ENCODE peak calls at places on chromosome 20, in nine cellular contexts. One of them, this sample, is unnamed.

GRCh38 chr20:63652192-63652980 is 838 bp downstream of the STMN3 start:
- DNase-seq in H9: peak
- DNase-seq in CD4-positive, alpha-beta T cell: no peak
- DNase-seq in endothelial cell: no peak
- DNase-seq in Calu3: no peak
- DNase-seq in CD8-positive, alpha-beta T cell: no peak
- DNase-seq in GM20000: no peak
- DNase-seq in psoas muscle: peak
- DNase-seq in cardiac muscle cell: peak
- DNase-seq in this sample: peak

GRCh38 chr20:40293740-40294139 is 395.3 kb downstream of the MAFB start:
- DNase-seq in H9: no peak
- DNase-seq in CD4-positive, alpha-beta T cell: no peak
- DNase-seq in endothelial cell: no peak
- DNase-seq in Calu3: no peak
- DNase-seq in CD8-positive, alpha-beta T cell: no peak
- DNase-seq in GM20000: no peak
- DNase-seq in psoas muscle: no peak
- DNase-seq in cardiac muscle cell: no peak
- DNase-seq in this sample: no peak

GRCh38 chr20:50813801-50814200 is 18.9 kb downstream of the BCAS4 start:
- DNase-seq in H9: no peak
- DNase-seq in CD4-positive, alpha-beta T cell: no peak
- DNase-seq in endothelial cell: no peak
- DNase-seq in Calu3: no peak
- DNase-seq in CD8-positive, alpha-beta T cell: no peak
- DNase-seq in GM20000: no peak
- DNase-seq in psoas muscle: no peak
- DNase-seq in cardiac muscle cell: no peak
- DNase-seq in this sample: no peak

GRCh38 chr20:61807426-61808160 is 258.1 kb downstream of the TAF4 start:
- DNase-seq in H9: no peak
- DNase-seq in CD4-positive, alpha-beta T cell: no peak
- DNase-seq in endothelial cell: no peak
- DNase-seq in Calu3: no peak
- DNase-seq in CD8-positive, alpha-beta T cell: no peak
- DNase-seq in GM20000: no peak
- DNase-seq in psoas muscle: peak
- DNase-seq in cardiac muscle cell: no peak
- DNase-seq in this sample: peak

GRCh38 chr20:21090112-21090737 is 15.9 kb downstream of the LINC00237 start:
- DNase-seq in H9: no peak
- DNase-seq in CD4-positive, alpha-beta T cell: no peak
- DNase-seq in endothelial cell: no peak
- DNase-seq in Calu3: no peak
- DNase-seq in CD8-positive, alpha-beta T cell: no peak
- DNase-seq in GM20000: no peak
- DNase-seq in psoas muscle: no peak
- DNase-seq in cardiac muscle cell: no peak
- DNase-seq in this sample: no peak

GRCh38 chr20:51756653-51757052 is 11.5 kb downstream of the ATP9A start:
- DNase-seq in H9: no peak
- DNase-seq in CD4-positive, alpha-beta T cell: no peak
- DNase-seq in endothelial cell: no peak
- DNase-seq in Calu3: no peak
- DNase-seq in CD8-positive, alpha-beta T cell: no peak
- DNase-seq in GM20000: no peak
- DNase-seq in psoas muscle: no peak
- DNase-seq in cardiac muscle cell: no peak
- DNase-seq in this sample: no peak

GRCh38 chr20:45368221-45368980 is 5.4 kb downstream of the SYS1 start:
- DNase-seq in H9: peak
- DNase-seq in CD4-positive, alpha-beta T cell: no peak
- DNase-seq in endothelial cell: no peak
- DNase-seq in Calu3: no peak
- DNase-seq in CD8-positive, alpha-beta T cell: peak
- DNase-seq in GM20000: peak
- DNase-seq in psoas muscle: no peak
- DNase-seq in cardiac muscle cell: no peak
- DNase-seq in this sample: no peak

GRCh38 chr20:56957737-56958553 is 308.5 kb downstream of the BMP7 start:
- DNase-seq in H9: no peak
- DNase-seq in CD4-positive, alpha-beta T cell: no peak
- DNase-seq in endothelial cell: peak
- DNase-seq in Calu3: no peak
- DNase-seq in CD8-positive, alpha-beta T cell: no peak
- DNase-seq in GM20000: no peak
- DNase-seq in psoas muscle: no peak
- DNase-seq in cardiac muscle cell: peak
- DNase-seq in this sample: peak

GRCh38 chr20:51092238-51092822 is 69.4 kb upstream of the KCNG1 start:
- DNase-seq in H9: no peak
- DNase-seq in CD4-positive, alpha-beta T cell: no peak
- DNase-seq in endothelial cell: no peak
- DNase-seq in Calu3: no peak
- DNase-seq in CD8-positive, alpha-beta T cell: no peak
- DNase-seq in GM20000: no peak
- DNase-seq in psoas muscle: no peak
- DNase-seq in cardiac muscle cell: no peak
- DNase-seq in this sample: no peak

GRCh38 chr20:62322428-62323073 is 19.8 kb downstream of the ADRM1 start:
- DNase-seq in H9: no peak
- DNase-seq in CD4-positive, alpha-beta T cell: no peak
- DNase-seq in endothelial cell: no peak
- DNase-seq in Calu3: no peak
- DNase-seq in CD8-positive, alpha-beta T cell: no peak
- DNase-seq in GM20000: no peak
- DNase-seq in psoas muscle: no peak
- DNase-seq in cardiac muscle cell: no peak
- DNase-seq in this sample: no peak

GRCh38 chr20:22974354-22974753 is 60.8 kb upstream of the SSTR4 start:
- DNase-seq in H9: peak
- DNase-seq in CD4-positive, alpha-beta T cell: no peak
- DNase-seq in endothelial cell: peak
- DNase-seq in Calu3: peak
- DNase-seq in CD8-positive, alpha-beta T cell: no peak
- DNase-seq in GM20000: peak
- DNase-seq in psoas muscle: no peak
- DNase-seq in cardiac muscle cell: peak
- DNase-seq in this sample: no peak
- TF ChIP-seq CTCF in H9: peak
- TF ChIP-seq CTCF in CD4-positive, alpha-beta T cell: no peak
- TF ChIP-seq CTCF in endothelial cell: peak
- TF ChIP-seq CTCF in Calu3: peak
- TF ChIP-seq CTCF in CD8-positive, alpha-beta T cell: no peak
- TF ChIP-seq CTCF in GM20000: peak
- TF ChIP-seq CTCF in psoas muscle: no peak
- TF ChIP-seq CTCF in cardiac muscle cell: peak
- TF ChIP-seq CTCF in this sample: no peak

GRCh38 chr20:53034899-53035298 is 62.7 kb downstream of the TSHZ2 start:
- DNase-seq in H9: no peak
- DNase-seq in CD4-positive, alpha-beta T cell: no peak
- DNase-seq in endothelial cell: no peak
- DNase-seq in Calu3: no peak
- DNase-seq in CD8-positive, alpha-beta T cell: no peak
- DNase-seq in GM20000: no peak
- DNase-seq in psoas muscle: no peak
- DNase-seq in cardiac muscle cell: peak
- DNase-seq in this sample: no peak

GRCh38 chr20:53032021-53033001 is 60.2 kb downstream of the TSHZ2 start:
- DNase-seq in H9: no peak
- DNase-seq in CD4-positive, alpha-beta T cell: no peak
- DNase-seq in endothelial cell: no peak
- DNase-seq in Calu3: no peak
- DNase-seq in CD8-positive, alpha-beta T cell: no peak
- DNase-seq in GM20000: no peak
- DNase-seq in psoas muscle: no peak
- DNase-seq in cardiac muscle cell: no peak
- DNase-seq in this sample: no peak

GRCh38 chr20:53033176-53033575 is 61.0 kb downstream of the TSHZ2 start:
- DNase-seq in H9: no peak
- DNase-seq in CD4-positive, alpha-beta T cell: no peak
- DNase-seq in endothelial cell: no peak
- DNase-seq in Calu3: no peak
- DNase-seq in CD8-positive, alpha-beta T cell: no peak
- DNase-seq in GM20000: no peak
- DNase-seq in psoas muscle: no peak
- DNase-seq in cardiac muscle cell: no peak
- DNase-seq in this sample: no peak

GRCh38 chr20:53028337-53029007 is 56.3 kb downstream of the TSHZ2 start:
- DNase-seq in H9: no peak
- DNase-seq in CD4-positive, alpha-beta T cell: no peak
- DNase-seq in endothelial cell: no peak
- DNase-seq in Calu3: no peak
- DNase-seq in CD8-positive, alpha-beta T cell: no peak
- DNase-seq in GM20000: no peak
- DNase-seq in psoas muscle: no peak
- DNase-seq in cardiac muscle cell: no peak
- DNase-seq in this sample: no peak

DNA sequence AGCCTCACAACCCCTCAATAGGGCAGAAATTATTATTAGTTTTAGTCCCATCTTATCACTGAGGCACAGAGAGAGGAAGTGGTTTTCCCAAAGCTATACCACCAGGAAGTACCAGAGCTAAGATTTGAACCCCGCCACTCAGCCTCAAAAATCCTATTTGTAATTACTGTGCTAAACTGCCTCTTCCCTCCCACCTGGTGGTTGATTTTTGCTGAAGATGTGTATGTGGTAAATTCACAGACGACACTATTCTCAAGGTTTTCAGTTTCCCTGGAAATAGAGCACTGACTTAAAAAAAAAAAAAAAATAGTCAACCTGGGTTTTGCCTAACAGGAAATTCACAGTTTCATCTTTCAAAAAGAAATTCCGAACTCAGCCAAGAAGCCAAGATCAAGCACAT is 57.9 kb downstream of the TSHZ2 start:
- DNase-seq in H9: no peak
- DNase-seq in CD4-positive, alpha-beta T cell: no peak
- DNase-seq in endothelial cell: no peak
- DNase-seq in Calu3: no peak
- DNase-seq in CD8-positive, alpha-beta T cell: no peak
- DNase-seq in GM20000: no peak
- DNase-seq in psoas muscle: no peak
- DNase-seq in cardiac muscle cell: no peak
- DNase-seq in this sample: no peak
- TF ChIP-seq CTCF in H9: no peak
- TF ChIP-seq CTCF in CD4-positive, alpha-beta T cell: peak
- TF ChIP-seq CTCF in endothelial cell: no peak
- TF ChIP-seq CTCF in Calu3: no peak
- TF ChIP-seq CTCF in CD8-positive, alpha-beta T cell: no peak
- TF ChIP-seq CTCF in GM20000: no peak
- TF ChIP-seq CTCF in psoas muscle: no peak
- TF ChIP-seq CTCF in cardiac muscle cell: no peak
- TF ChIP-seq CTCF in this sample: no peak

GRCh38 chr20:5808901-5809300 is 58.7 kb downstream of the SHLD1 start:
- DNase-seq in H9: no peak
- DNase-seq in CD4-positive, alpha-beta T cell: no peak
- DNase-seq in endothelial cell: no peak
- DNase-seq in Calu3: no peak
- DNase-seq in CD8-positive, alpha-beta T cell: no peak
- DNase-seq in GM20000: no peak
- DNase-seq in psoas muscle: no peak
- DNase-seq in cardiac muscle cell: no peak
- DNase-seq in this sample: no peak

GRCh38 chr20:5807431-5807830 is 57.2 kb downstream of the SHLD1 start:
- DNase-seq in H9: no peak
- DNase-seq in CD4-positive, alpha-beta T cell: no peak
- DNase-seq in endothelial cell: no peak
- DNase-seq in Calu3: no peak
- DNase-seq in CD8-positive, alpha-beta T cell: no peak
- DNase-seq in GM20000: no peak
- DNase-seq in psoas muscle: no peak
- DNase-seq in cardiac muscle cell: no peak
- DNase-seq in this sample: no peak

GRCh38 chr20:5811746-5812145 is 61.5 kb downstream of the SHLD1 start:
- DNase-seq in H9: no peak
- DNase-seq in CD4-positive, alpha-beta T cell: no peak
- DNase-seq in endothelial cell: no peak
- DNase-seq in Calu3: no peak
- DNase-seq in CD8-positive, alpha-beta T cell: no peak
- DNase-seq in GM20000: no peak
- DNase-seq in psoas muscle: no peak
- DNase-seq in cardiac muscle cell: no peak
- DNase-seq in this sample: no peak

GRCh38 chr20:5809495-5809894 is 59.3 kb downstream of the SHLD1 start:
- DNase-seq in H9: no peak
- DNase-seq in CD4-positive, alpha-beta T cell: no peak
- DNase-seq in endothelial cell: no peak
- DNase-seq in Calu3: no peak
- DNase-seq in CD8-positive, alpha-beta T cell: no peak
- DNase-seq in GM20000: no peak
- DNase-seq in psoas muscle: no peak
- DNase-seq in cardiac muscle cell: no peak
- DNase-seq in this sample: no peak

GRCh38 chr20:5806457-5807263 is 56.5 kb downstream of the SHLD1 start:
- DNase-seq in H9: no peak
- DNase-seq in CD4-positive, alpha-beta T cell: no peak
- DNase-seq in endothelial cell: no peak
- DNase-seq in Calu3: no peak
- DNase-seq in CD8-positive, alpha-beta T cell: no peak
- DNase-seq in GM20000: no peak
- DNase-seq in psoas muscle: no peak
- DNase-seq in cardiac muscle cell: no peak
- DNase-seq in this sample: no peak
- TF ChIP-seq CTCF in H9: peak
- TF ChIP-seq CTCF in CD4-positive, alpha-beta T cell: no peak
- TF ChIP-seq CTCF in endothelial cell: no peak
- TF ChIP-seq CTCF in Calu3: no peak
- TF ChIP-seq CTCF in CD8-positive, alpha-beta T cell: no peak
- TF ChIP-seq CTCF in GM20000: no peak
- TF ChIP-seq CTCF in psoas muscle: no peak
- TF ChIP-seq CTCF in cardiac muscle cell: peak
- TF ChIP-seq CTCF in this sample: no peak

GRCh38 chr20:19212524-19213502 is at the start of gene SLC24A3:
- DNase-seq in H9: peak
- DNase-seq in CD4-positive, alpha-beta T cell: no peak
- DNase-seq in endothelial cell: peak
- DNase-seq in Calu3: peak
- DNase-seq in CD8-positive, alpha-beta T cell: no peak
- DNase-seq in GM20000: peak
- DNase-seq in psoas muscle: peak
- DNase-seq in cardiac muscle cell: peak
- DNase-seq in this sample: peak
- TF ChIP-seq CTCF in H9: peak
- TF ChIP-seq CTCF in CD4-positive, alpha-beta T cell: no peak
- TF ChIP-seq CTCF in endothelial cell: peak
- TF ChIP-seq CTCF in Calu3: no peak
- TF ChIP-seq CTCF in CD8-positive, alpha-beta T cell: no peak
- TF ChIP-seq CTCF in GM20000: peak
- TF ChIP-seq CTCF in psoas muscle: peak
- TF ChIP-seq CTCF in cardiac muscle cell: peak
- TF ChIP-seq CTCF in this sample: peak